ENCODE peak calls at places on chromosome 10, in six cellular contexts. One of them, this sample, is unnamed.
A peak's percentile ranks its signal among the peaks of the same experiment; 100 is the strongest.

GRCh38 chr10:26534384-26534783 is 96.2 kb downstream of the APBB1IP start:
- DNase-seq in A549: no peak
- DNase-seq in AG04449: no peak
- DNase-seq in CD8-positive, alpha-beta T cell: no peak
- DNase-seq in pancreas: no peak
- DNase-seq in tibial nerve: no peak
- DNase-seq in this sample: no peak

GRCh38 chr10:100969175-100970075 is at the start of gene SEMA4G:
- DNase-seq in A549: peak; percentile 79
- DNase-seq in tibial nerve: no peak
- DNase-seq in AG04449: no peak
- DNase-seq in pancreas: peak; percentile 82
- DNase-seq in CD8-positive, alpha-beta T cell: peak; percentile 34
- DNase-seq in this sample: no peak

GRCh38 chr10:20890491-20891337 is 6.4 kb downstream of the NEBL start:
- DNase-seq in AG04449: no peak
- DNase-seq in CD8-positive, alpha-beta T cell: no peak
- DNase-seq in tibial nerve: no peak
- DNase-seq in A549: no peak
- DNase-seq in pancreas: no peak
- DNase-seq in this sample: peak; percentile 35

GRCh38 chr10:101066146-101066889 is 4.5 kb downstream of the KAZALD1 start:
- DNase-seq in pancreas: peak; percentile 87
- DNase-seq in tibial nerve: peak; percentile 29
- DNase-seq in AG04449: no peak
- DNase-seq in A549: peak; percentile 96
- DNase-seq in CD8-positive, alpha-beta T cell: peak; percentile 63
- DNase-seq in this sample: no peak

GRCh38 chr10:30459283-30459682 is 25.3 kb downstream of the MAP3K8 start:
- DNase-seq in tibial nerve: no peak
- DNase-seq in AG04449: no peak
- DNase-seq in CD8-positive, alpha-beta T cell: no peak
- DNase-seq in A549: no peak
- DNase-seq in pancreas: no peak
- DNase-seq in this sample: no peak

GRCh38 chr10:71623098-71623985 is 96.2 kb downstream of the C10orf105 start:
- DNase-seq in tibial nerve: no peak
- DNase-seq in pancreas: no peak
- DNase-seq in A549: peak; percentile 68
- DNase-seq in AG04449: no peak
- DNase-seq in CD8-positive, alpha-beta T cell: no peak
- DNase-seq in this sample: no peak

GRCh38 chr10:13712799-13713581 is 126.2 kb downstream of the PRPF18 start:
- DNase-seq in pancreas: no peak
- DNase-seq in AG04449: peak; percentile 92
- DNase-seq in tibial nerve: peak; percentile 53
- DNase-seq in CD8-positive, alpha-beta T cell: no peak
- DNase-seq in A549: peak; percentile 50
- DNase-seq in this sample: peak; percentile 61

GRCh38 chr10:49374740-49375139 is 21.1 kb downstream of the DRGX start:
- DNase-seq in AG04449: no peak
- DNase-seq in tibial nerve: no peak
- DNase-seq in pancreas: no peak
- DNase-seq in CD8-positive, alpha-beta T cell: no peak
- DNase-seq in A549: no peak
- DNase-seq in this sample: no peak

GRCh38 chr10:59456199-59456598 is 93.8 kb upstream of the FAM13C start:
- DNase-seq in CD8-positive, alpha-beta T cell: no peak
- DNase-seq in pancreas: no peak
- DNase-seq in A549: no peak
- DNase-seq in tibial nerve: no peak
- DNase-seq in AG04449: no peak
- DNase-seq in this sample: no peak

GRCh38 chr10:101843032-101843991 is at the start of gene KCNIP2:
- DNase-seq in A549: peak; percentile 52
- DNase-seq in tibial nerve: no peak
- DNase-seq in CD8-positive, alpha-beta T cell: peak; percentile 80
- DNase-seq in pancreas: peak; percentile 72
- DNase-seq in AG04449: no peak
- DNase-seq in this sample: no peak

GRCh38 chr10:99834410-99834809 is 52.0 kb downstream of the ABCC2 start:
- DNase-seq in tibial nerve: no peak
- DNase-seq in A549: peak; percentile 92
- DNase-seq in pancreas: no peak
- DNase-seq in CD8-positive, alpha-beta T cell: no peak
- DNase-seq in AG04449: peak; percentile 49
- DNase-seq in this sample: no peak

GRCh38 chr10:95341716-95342130 is 50.9 kb upstream of the PDLIM1 start:
- DNase-seq in CD8-positive, alpha-beta T cell: no peak
- DNase-seq in A549: no peak
- DNase-seq in pancreas: no peak
- DNase-seq in AG04449: peak; percentile 24
- DNase-seq in tibial nerve: no peak
- DNase-seq in this sample: no peak

GRCh38 chr10:94738588-94738987 is 23.9 kb upstream of the CYP2C19 start:
- DNase-seq in pancreas: no peak
- DNase-seq in tibial nerve: no peak
- DNase-seq in CD8-positive, alpha-beta T cell: no peak
- DNase-seq in A549: no peak
- DNase-seq in AG04449: no peak
- DNase-seq in this sample: no peak

GRCh38 chr10:33015798-33016547 is 57.9 kb upstream of the ITGB1 start:
- DNase-seq in A549: no peak
- DNase-seq in AG04449: no peak
- DNase-seq in pancreas: no peak
- DNase-seq in CD8-positive, alpha-beta T cell: no peak
- DNase-seq in tibial nerve: no peak
- DNase-seq in this sample: no peak

GRCh38 chr10:126373982-126374381 is 14.3 kb downstream of the ADAM12 start:
- DNase-seq in tibial nerve: no peak
- DNase-seq in pancreas: no peak
- DNase-seq in A549: no peak
- DNase-seq in CD8-positive, alpha-beta T cell: no peak
- DNase-seq in AG04449: no peak
- DNase-seq in this sample: no peak

GRCh38 chr10:43204943-43205671 is 61.8 kb downstream of the RASGEF1A start:
- DNase-seq in pancreas: peak; percentile 78
- DNase-seq in AG04449: no peak
- DNase-seq in tibial nerve: peak; percentile 15
- DNase-seq in CD8-positive, alpha-beta T cell: peak; percentile 58
- DNase-seq in A549: peak; percentile 68
- DNase-seq in this sample: no peak

GRCh38 chr10:106615081-106615480 is 549.4 kb downstream of the SORCS1 start:
- DNase-seq in tibial nerve: no peak
- DNase-seq in pancreas: no peak
- DNase-seq in AG04449: peak; percentile 78
- DNase-seq in A549: no peak
- DNase-seq in CD8-positive, alpha-beta T cell: no peak
- DNase-seq in this sample: no peak

GRCh38 chr10:109912335-109913282 is 10.7 kb downstream of the XPNPEP1 start:
- DNase-seq in AG04449: no peak
- DNase-seq in A549: no peak
- DNase-seq in CD8-positive, alpha-beta T cell: no peak
- DNase-seq in tibial nerve: no peak
- DNase-seq in pancreas: no peak
- DNase-seq in this sample: peak; percentile 54

GRCh38 chr10:56466005-56466404 is 104.9 kb upstream of the ZWINT start:
- DNase-seq in pancreas: peak; percentile 45
- DNase-seq in CD8-positive, alpha-beta T cell: no peak
- DNase-seq in AG04449: no peak
- DNase-seq in A549: no peak
- DNase-seq in tibial nerve: no peak
- DNase-seq in this sample: no peak

GRCh38 chr10:33073641-33074410 is 115.8 kb upstream of the ITGB1 start:
- DNase-seq in A549: no peak
- DNase-seq in CD8-positive, alpha-beta T cell: no peak
- DNase-seq in tibial nerve: no peak
- DNase-seq in pancreas: no peak
- DNase-seq in AG04449: no peak
- DNase-seq in this sample: no peak

GRCh38 chr10:91010952-91011351 is 90.1 kb upstream of the ANKRD1 start:
- DNase-seq in AG04449: no peak
- DNase-seq in CD8-positive, alpha-beta T cell: no peak
- DNase-seq in tibial nerve: no peak
- DNase-seq in pancreas: no peak
- DNase-seq in A549: no peak
- DNase-seq in this sample: no peak

GRCh38 chr10:117546020-117546629 is 3.6 kb downstream of the EMX2 start:
- DNase-seq in tibial nerve: no peak
- DNase-seq in A549: no peak
- DNase-seq in AG04449: no peak
- DNase-seq in pancreas: no peak
- DNase-seq in CD8-positive, alpha-beta T cell: no peak
- DNase-seq in this sample: no peak
- H3K4me3 ChIP-seq in tibial nerve: no peak overlapping the region
- H3K4me3 ChIP-seq in A549: no peak overlapping the region
- H3K4me3 ChIP-seq in AG04449: peak overlapping the region; percentile 94
- H3K4me3 ChIP-seq in pancreas: no peak overlapping the region
- H3K4me3 ChIP-seq in CD8-positive, alpha-beta T cell: no peak overlapping the region
- H3K4me3 ChIP-seq in this sample: no peak overlapping the region

GRCh38 chr10:73771722-73772279 is 10.0 kb upstream of the CHCHD1 start:
- DNase-seq in A549: peak; percentile 90
- DNase-seq in AG04449: no peak
- DNase-seq in pancreas: no peak
- DNase-seq in CD8-positive, alpha-beta T cell: peak; percentile 70
- DNase-seq in tibial nerve: peak; percentile 81
- DNase-seq in this sample: no peak

GRCh38 chr10:73773152-73773879 is 8.5 kb upstream of the CHCHD1 start:
- DNase-seq in AG04449: no peak
- DNase-seq in pancreas: no peak
- DNase-seq in A549: no peak
- DNase-seq in tibial nerve: no peak
- DNase-seq in CD8-positive, alpha-beta T cell: no peak
- DNase-seq in this sample: no peak

GRCh38 chr10:73769396-73769795 is 12.5 kb upstream of the CHCHD1 start:
- DNase-seq in CD8-positive, alpha-beta T cell: no peak
- DNase-seq in pancreas: no peak
- DNase-seq in AG04449: no peak
- DNase-seq in tibial nerve: no peak
- DNase-seq in A549: no peak
- DNase-seq in this sample: no peak

GRCh38 chr10:73774637-73775036 is 7.2 kb upstream of the CHCHD1 start:
- DNase-seq in CD8-positive, alpha-beta T cell: peak; percentile 39
- DNase-seq in tibial nerve: no peak
- DNase-seq in pancreas: no peak
- DNase-seq in A549: no peak
- DNase-seq in AG04449: no peak
- DNase-seq in this sample: no peak

GRCh38 chr10:73772280-73773151 is 9.3 kb upstream of the CHCHD1 start:
- DNase-seq in tibial nerve: peak; percentile 50
- DNase-seq in pancreas: peak; percentile 95
- DNase-seq in CD8-positive, alpha-beta T cell: peak; percentile 84
- DNase-seq in AG04449: peak; percentile 19
- DNase-seq in A549: peak; percentile 69
- DNase-seq in this sample: no peak
- TF ChIP-seq CTCF in tibial nerve: peak; percentile 7
- TF ChIP-seq CTCF in pancreas: no peak
- TF ChIP-seq CTCF in CD8-positive, alpha-beta T cell: no peak
- TF ChIP-seq CTCF in AG04449: no peak
- TF ChIP-seq CTCF in A549: no peak
- TF ChIP-seq CTCF in this sample: no peak

DNA sequence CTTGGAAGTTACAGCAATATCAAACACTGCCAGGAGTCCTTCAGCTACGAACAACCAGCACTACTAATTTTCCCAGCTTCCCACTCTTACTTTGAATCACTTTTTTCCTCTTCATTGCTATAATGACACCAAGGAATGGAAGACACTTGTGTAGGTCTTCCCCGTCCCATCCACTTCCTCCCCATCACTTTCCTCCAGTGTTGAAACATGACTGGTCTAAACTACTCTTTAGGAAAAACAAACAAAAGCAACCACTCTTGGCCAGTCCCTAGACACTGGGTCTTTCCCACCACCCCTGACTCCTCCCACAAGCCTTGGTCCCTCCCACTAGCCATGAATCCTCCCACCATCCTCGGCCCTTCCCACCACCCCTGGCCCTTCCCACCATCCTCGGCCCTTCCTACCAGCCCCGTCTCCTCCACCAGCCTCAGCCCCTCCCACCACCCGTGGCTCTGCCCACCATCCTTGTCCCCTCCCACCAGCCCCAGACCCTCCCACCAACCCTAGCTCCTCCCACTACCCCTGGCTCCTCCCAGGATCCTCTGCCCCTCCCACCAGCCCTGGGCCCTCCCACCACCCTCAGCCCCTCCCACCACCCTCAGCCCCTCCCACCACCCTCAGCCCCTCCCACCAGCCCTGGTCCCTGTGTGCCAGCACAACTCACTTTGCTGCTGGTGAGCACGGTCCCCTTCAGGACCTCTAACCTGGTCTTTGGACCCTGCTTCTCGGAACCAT is 68.5 kb downstream of the CXCL12 start:
- DNase-seq in CD8-positive, alpha-beta T cell: peak; percentile 33
- DNase-seq in pancreas: peak; percentile 84
- DNase-seq in A549: no peak
- DNase-seq in tibial nerve: no peak
- DNase-seq in AG04449: no peak
- DNase-seq in this sample: no peak
- H3K4me3 ChIP-seq in CD8-positive, alpha-beta T cell: no peak overlapping the region
- H3K4me3 ChIP-seq in pancreas: no peak overlapping the region
- H3K4me3 ChIP-seq in A549: no peak overlapping the region
- H3K4me3 ChIP-seq in tibial nerve: no peak overlapping the region
- H3K4me3 ChIP-seq in AG04449: no peak overlapping the region
- H3K4me3 ChIP-seq in this sample: no peak overlapping the region

GRCh38 chr10:129335942-129336341 is 131.1 kb upstream of the MGMT start:
- DNase-seq in pancreas: no peak
- DNase-seq in AG04449: no peak
- DNase-seq in tibial nerve: no peak
- DNase-seq in CD8-positive, alpha-beta T cell: no peak
- DNase-seq in A549: no peak
- DNase-seq in this sample: no peak

GRCh38 chr10:129329375-129330040 is 137.5 kb upstream of the MGMT start:
- DNase-seq in AG04449: no peak
- DNase-seq in A549: no peak
- DNase-seq in pancreas: no peak
- DNase-seq in CD8-positive, alpha-beta T cell: no peak
- DNase-seq in tibial nerve: no peak
- DNase-seq in this sample: no peak

GRCh38 chr10:129334326-129334725 is 132.7 kb upstream of the MGMT start:
- DNase-seq in CD8-positive, alpha-beta T cell: no peak
- DNase-seq in AG04449: no peak
- DNase-seq in pancreas: no peak
- DNase-seq in A549: no peak
- DNase-seq in tibial nerve: no peak
- DNase-seq in this sample: no peak

GRCh38 chr10:129335396-129335795 is 131.6 kb upstream of the MGMT start:
- DNase-seq in AG04449: no peak
- DNase-seq in tibial nerve: no peak
- DNase-seq in pancreas: no peak
- DNase-seq in CD8-positive, alpha-beta T cell: no peak
- DNase-seq in A549: no peak
- DNase-seq in this sample: no peak

DNA sequence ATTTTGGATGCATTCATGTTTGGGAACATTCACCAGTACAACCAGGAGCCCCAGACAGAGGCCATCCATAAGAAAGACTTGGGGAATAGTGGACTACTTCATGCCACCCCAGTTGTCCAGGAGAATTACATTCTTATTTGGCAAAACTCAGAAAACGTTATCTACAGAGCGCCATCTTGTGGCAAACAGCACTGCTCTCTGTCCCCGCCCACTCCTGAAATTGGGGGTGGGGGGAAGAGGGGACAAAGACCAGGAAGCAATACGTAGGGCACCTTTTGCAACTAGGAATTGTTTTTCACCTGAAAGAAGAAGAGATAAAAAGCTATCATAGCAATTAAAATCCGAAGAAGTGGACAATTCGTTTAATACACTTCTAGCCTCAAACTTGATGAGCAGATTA is 134.6 kb upstream of the MGMT start:
- DNase-seq in tibial nerve: no peak
- DNase-seq in A549: no peak
- DNase-seq in pancreas: no peak
- DNase-seq in CD8-positive, alpha-beta T cell: no peak
- DNase-seq in AG04449: no peak
- DNase-seq in this sample: no peak
- TF ChIP-seq CTCF in tibial nerve: peak; percentile 21
- TF ChIP-seq CTCF in A549: no peak
- TF ChIP-seq CTCF in pancreas: peak; percentile 6
- TF ChIP-seq CTCF in CD8-positive, alpha-beta T cell: peak; percentile 30
- TF ChIP-seq CTCF in AG04449: no peak
- TF ChIP-seq CTCF in this sample: peak; percentile 30